ENCODE peak calls at places on chromosomes 5 and 9, in six cellular contexts. L, G, P, F, B and U are unnamed samples. For H3K27me3, the result is how much of the 10 kb centered on the place peaks cover.

GRCh38 chr5:53984987-53985386 is 325.4 kb downstream of the ARL15 start:
- DNase-seq in L (no peak), G (no peak), P (no peak), F (no peak), B (no peak), U (no peak)

GRCh38 chr9:5509573-5509972 is 758 bp upstream of the PDCD1LG2 start:
- DNase-seq in L (no peak), G (no peak), P (no peak), F (peak), B (peak), U (no peak)

GRCh38 chr5:2863675-2864433 is 112.4 kb upstream of the IRX2 start:
- DNase-seq in L (no peak), G (no peak), P (no peak), F (no peak), B (no peak), U (no peak)

GRCh38 chr9:115400801-115401200 is 282.8 kb upstream of the TNC start:
- DNase-seq in L (no peak), G (no peak), P (no peak), F (peak), B (peak), U (no peak)

GRCh38 chr9:104860280-104860679 is 67.7 kb downstream of the ABCA1 start:
- DNase-seq in L (no peak), G (no peak), P (no peak), F (no peak), B (peak), U (no peak)

GRCh38 chr5:36552626-36553393 is 53.6 kb upstream of the SLC1A3 start:
- DNase-seq in L (no peak), G (no peak), P (no peak), F (peak), B (peak), U (no peak)

GRCh38 chr5:33338336-33339110 is 102.2 kb upstream of the TARS1 start:
- DNase-seq in L (no peak), G (no peak), P (no peak), F (no peak), B (no peak), U (no peak)

GRCh38 chr5:10591946-10592345 is 28.1 kb downstream of the ANKRD33B start:
- DNase-seq in L (no peak), G (no peak), P (no peak), F (no peak), B (no peak), U (no peak)

GRCh38 chr9:86469476-86470087 is 115.4 kb upstream of the TUT7 start:
- DNase-seq in L (peak), G (no peak), P (no peak), F (peak), B (no peak), U (no peak)

GRCh38 chr5:173094012-173094661 is 38.0 kb downstream of the CREBRF start:
- DNase-seq in L (no peak), G (no peak), P (no peak), F (peak), B (peak), U (no peak)

GRCh38 chr5:55554879-55555278 is 20.1 kb upstream of the PLPP1 start:
- DNase-seq in L (no peak), G (no peak), P (no peak), F (no peak), B (no peak), U (no peak)

GRCh38 chr5:56910123-56910951 is 941 bp downstream of the SETD9 start:
- DNase-seq in L (peak), G (peak), P (no peak), F (peak), B (peak), U (no peak)

GRCh38 chr5:83572271-83572670 is 100.7 kb downstream of the VCAN start:
- DNase-seq in L (no peak), G (no peak), P (no peak), F (no peak), B (no peak), U (no peak)

GRCh38 chr9:120925535-120926396 is 830 bp downstream of the TRAF1 start:
- DNase-seq in L (no peak), G (no peak), P (no peak), F (peak), B (peak), U (no peak)

GRCh38 chr5:83721878-83722779 is 1.5 kb upstream of the HAPLN1 start:
- DNase-seq in L (peak), G (peak), P (no peak), F (peak), B (peak), U (peak)

GRCh38 chr9:114098021-114098659 is 952 bp downstream of the KIF12 start:
- DNase-seq in L (peak), G (peak), P (no peak), F (no peak), B (peak), U (no peak)

GRCh38 chr9:77977210-77977611 is 54.4 kb downstream of the GNAQ start:
- DNase-seq in L (peak), G (peak), P (peak), F (peak), B (peak), U (peak)

GRCh38 chr5:146903789-146904188 is 25.2 kb upstream of the PPP2R2B start:
- DNase-seq in L (no peak), G (no peak), P (no peak), F (no peak), B (no peak), U (no peak)

GRCh38 chr9:20220286-20220685 is 402.0 kb downstream of the MLLT3 start:
- DNase-seq in L (no peak), G (no peak), P (no peak), F (no peak), B (no peak), U (peak)

GRCh38 chr9:16031486-16031885 is 478.6 kb downstream of the CCDC171 start:
- DNase-seq in L (no peak), G (no peak), P (no peak), F (peak), B (no peak), U (no peak)

GRCh38 chr5:76082790-76083554 is at the start of gene SV2C:
- DNase-seq in L (peak), G (peak), P (no peak), F (peak), B (peak), U (peak)

GRCh38 chr9:19387317-19387716 is 7.3 kb upstream of the RPS6 start:
- DNase-seq in L (no peak), G (no peak), P (no peak), F (no peak), B (no peak), U (no peak)

GRCh38 chr9:135490980-135491444 is 9.5 kb upstream of the MRPS2 start:
- DNase-seq in L (no peak), G (no peak), P (no peak), F (no peak), B (no peak), U (no peak)

GRCh38 chr5:58462623-58463230 is 2.8 kb upstream of the PLK2 start:
- DNase-seq in L (peak), G (peak), P (no peak), F (peak), B (peak), U (peak)

GRCh38 chr9:37994639-37995347 is 74.2 kb downstream of the SHB start:
- DNase-seq in L (peak), G (peak), P (peak), F (peak), B (peak), U (peak)

GRCh38 chr9:15370496-15371464 is 51.9 kb upstream of the SNAPC3 start:
- DNase-seq in L (no peak), G (no peak), P (no peak), F (peak), B (peak), U (no peak)

GRCh38 chr5:133332732-133333024 is 279.7 kb downstream of the FSTL4 start:
- DNase-seq in L (no peak), G (no peak), P (no peak), F (no peak), B (no peak), U (no peak)

DNA sequence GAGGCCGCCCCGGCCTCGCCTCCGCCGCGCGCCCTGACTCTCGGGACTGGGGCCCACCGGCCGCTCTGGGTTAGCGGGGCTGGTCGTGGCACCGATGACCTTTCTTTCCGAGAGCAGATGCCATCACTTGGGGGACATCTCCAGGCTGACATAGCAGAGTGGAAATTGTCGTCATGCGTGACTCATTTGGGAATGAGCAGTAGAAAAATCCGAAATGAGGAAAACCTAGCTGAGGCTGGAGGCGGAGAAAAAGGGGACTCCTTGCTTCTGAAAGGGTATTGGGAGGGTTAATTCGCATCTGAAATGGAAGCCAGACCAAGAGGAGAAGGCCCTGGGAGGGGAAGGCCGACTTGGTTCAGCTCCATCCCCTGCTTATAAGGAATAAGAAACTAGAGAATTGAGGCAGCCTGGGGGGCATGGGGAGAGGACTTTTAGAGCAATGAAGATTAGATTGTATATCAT is 391 bp upstream of the ELOVL7 start:
- DNase-seq in L (no peak), G (no peak), P (no peak), F (peak), B (peak), U (no peak)
- H3K27me3 ChIP-seq in L (under half), G (under half), P (under half), F (under half), B (half or more), U (under half)

GRCh38 chr9:137347928-137348327 is 45.9 kb upstream of the NRARP start:
- DNase-seq in L (peak), G (no peak), P (no peak), F (no peak), B (no peak), U (no peak)
- H3K27ac ChIP-seq in L (no peak), G (no peak), P (no peak), F (no peak), B (no peak), U (no peak)

GRCh38 chr5:96940586-96940985 is 4.7 kb downstream of the LNPEP start:
- DNase-seq in L (no peak), G (no peak), P (no peak), F (peak), B (peak), U (no peak)
- H3K27me3 ChIP-seq in L (under half), G (under half), P (under half), F (under half), B (under half), U (under half)

DNA sequence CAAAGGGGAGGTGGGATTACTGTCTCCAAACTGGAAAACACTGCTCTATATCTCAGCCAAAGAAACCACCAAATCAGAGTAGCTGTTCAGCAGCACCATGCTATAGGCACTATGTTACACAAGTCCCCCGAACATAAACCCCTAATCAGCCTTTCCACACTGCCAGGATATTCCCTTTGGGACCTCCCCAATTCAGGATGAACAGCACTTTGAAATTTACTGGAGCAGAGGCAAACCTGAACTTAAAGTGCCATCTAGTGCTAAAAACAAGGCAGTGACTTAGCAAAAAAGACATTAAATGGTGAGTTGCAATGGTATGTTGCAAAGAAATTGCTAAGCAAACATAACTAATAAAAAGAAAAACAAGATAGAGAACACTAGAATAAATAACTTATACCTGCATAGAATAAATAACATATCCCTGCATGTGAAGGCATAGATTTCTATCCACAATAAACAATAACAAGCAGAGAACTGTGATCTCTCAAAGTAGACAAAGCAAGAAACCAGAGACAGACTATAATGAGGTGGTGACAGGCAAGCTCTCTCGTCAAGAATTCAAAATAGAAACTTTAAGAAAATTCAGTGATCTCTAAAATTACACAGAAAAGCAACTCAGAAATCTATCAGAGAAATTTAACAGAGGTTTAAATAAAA is 584.4 kb upstream of the ACO1 start:
- DNase-seq in L (no peak), G (no peak), P (no peak), F (peak), B (peak), U (peak)
- H3K27ac ChIP-seq in L (no peak), G (no peak), P (no peak), F (no peak), B (no peak), U (no peak)